ENCODE peak calls at places on chromosomes 3 and 15, in four cellular contexts. W is NCI-H1417, Y is NCI-H1092, O is AML-193. M is an unnamed sample.

GRCh38 chr3:2420919-2421318 is 322.3 kb downstream of the CNTN4 start:
- DNase-seq in W (no peak), Y (no peak), O (no peak), M (no peak)

GRCh38 chr3:38960953-38961622 is 90.7 kb downstream of the SCN11A start:
- DNase-seq in W (peak), Y (peak), O (peak), M (peak)

GRCh38 chr15:82944038-82944437 is 8.5 kb downstream of the HOMER2 start:
- DNase-seq in W (no peak), Y (no peak), O (no peak), M (no peak)

GRCh38 chr3:160296591-160296990 is 71.4 kb downstream of the C3orf80 start:
- DNase-seq in W (no peak), Y (no peak), O (no peak), M (peak)

GRCh38 chr3:71254251-71254650 is 329.3 kb downstream of the FOXP1 start:
- DNase-seq in W (no peak), Y (no peak), O (no peak), M (no peak)

GRCh38 chr15:39283531-39283930 is 297.3 kb upstream of the THBS1 start:
- DNase-seq in W (no peak), Y (no peak), O (no peak), M (no peak)

GRCh38 chr15:82571722-82572222 is 31.5 kb upstream of the RPS17 start:
- DNase-seq in W (peak), Y (peak), O (no peak), M (no peak)

GRCh38 chr3:193665370-193665989 is 72.5 kb downstream of the OPA1 start:
- DNase-seq in W (peak), Y (peak), O (peak), M (peak)

GRCh38 chr15:65828566-65828965 is 36.5 kb upstream of the DENND4A start:
- DNase-seq in W (no peak), Y (no peak), O (no peak), M (no peak)